ENCODE peak calls at places on chromosomes 7 and 10, in ten cellular contexts. L, G, O, J, E, H, W, Z, Y and P are unnamed samples.

GRCh38 chr10:7260912-7261700 is 149.7 kb downstream of the SFMBT2 start:
- DNase-seq in L (no peak), G (peak; percentile 9), O (peak; percentile 34), J (peak; percentile 2), E (peak; percentile 54), H (no peak), W (peak; percentile 66), Z (no peak), Y (no peak), P (no peak)

GRCh38 chr10:98262571-98262970 is 5.4 kb downstream of the LOXL4 start:
- DNase-seq in L (peak; percentile 39), G (peak; percentile 55), O (peak; percentile 78), J (no peak), E (peak; percentile 50), H (peak; percentile 50), W (peak; percentile 70), Z (no peak), Y (no peak), P (peak; percentile 54)

GRCh38 chr10:121531076-121531829 is 67.0 kb downstream of the FGFR2 start:
- DNase-seq in L (no peak), G (no peak), O (no peak), J (no peak), E (no peak), H (peak; percentile 42), W (no peak), Z (no peak), Y (no peak), P (no peak)

GRCh38 chr10:114380060-114380459 is 24.2 kb downstream of the AFAP1L2 start:
- DNase-seq in L (peak; percentile 35), G (no peak), O (no peak), J (no peak), E (no peak), H (no peak), W (peak; percentile 25), Z (peak; percentile 24), Y (no peak), P (no peak)

GRCh38 chr7:107059468-107059867 is 15.0 kb downstream of the PRKAR2B start:
- DNase-seq in L (no peak), G (no peak), O (no peak), J (no peak), E (no peak), H (no peak), W (no peak), Z (no peak), Y (no peak), P (no peak)

GRCh38 chr7:81155654-81156373 is 237.0 kb upstream of the SEMA3C start:
- DNase-seq in L (no peak), G (peak; percentile 14), O (no peak), J (no peak), E (no peak), H (no peak), W (peak; percentile 65), Z (no peak), Y (no peak), P (no peak)

GRCh38 chr10:131638049-131638448 is 262.8 kb upstream of the PPP2R2D start:
- DNase-seq in L (no peak), G (no peak), O (no peak), J (no peak), E (no peak), H (no peak), W (no peak), Z (no peak), Y (no peak), P (no peak)

GRCh38 chr7:88089484-88090050 is 130.3 kb downstream of the SRI start:
- DNase-seq in L (no peak), G (no peak), O (no peak), J (no peak), E (no peak), H (no peak), W (no peak), Z (no peak), Y (no peak), P (no peak)

GRCh38 chr7:64999165-65000004 is 7.1 kb downstream of the ERV3-1 start:
- DNase-seq in L (peak; percentile 57), G (peak; percentile 96), O (peak; percentile 73), J (peak; percentile 84), E (peak; percentile 54), H (peak; percentile 1), W (peak; percentile 74), Z (no peak), Y (no peak), P (no peak)

GRCh38 chr10:11798862-11799735 is 24.1 kb upstream of the PROSER2 start:
- DNase-seq in L (no peak), G (peak; percentile 36), O (no peak), J (no peak), E (no peak), H (no peak), W (no peak), Z (no peak), Y (no peak), P (no peak)

GRCh38 chr7:125876436-125876835 is 946.8 kb upstream of the POT1 start:
- DNase-seq in L (no peak), G (no peak), O (no peak), J (no peak), E (no peak), H (no peak), W (no peak), Z (no peak), Y (no peak), P (no peak)

GRCh38 chr10:131874991-131875451 is 25.8 kb upstream of the PPP2R2D start:
- DNase-seq in L (peak; percentile 74), G (peak; percentile 88), O (peak; percentile 76), J (peak; percentile 39), E (peak; percentile 85), H (peak; percentile 82), W (peak; percentile 78), Z (peak; percentile 80), Y (peak; percentile 87), P (peak; percentile 86)

GRCh38 chr7:2687338-2687869 is 598 bp upstream of the AMZ1 start:
- DNase-seq in L (peak; percentile 40), G (peak; percentile 44), O (peak; percentile 45), J (no peak), E (no peak), H (peak; percentile 48), W (no peak), Z (no peak), Y (no peak), P (no peak)

GRCh38 chr10:52992569-52992968 is 220.0 kb upstream of the MBL2 start:
- DNase-seq in L (no peak), G (no peak), O (no peak), J (no peak), E (no peak), H (no peak), W (no peak), Z (no peak), Y (no peak), P (no peak)

DNA sequence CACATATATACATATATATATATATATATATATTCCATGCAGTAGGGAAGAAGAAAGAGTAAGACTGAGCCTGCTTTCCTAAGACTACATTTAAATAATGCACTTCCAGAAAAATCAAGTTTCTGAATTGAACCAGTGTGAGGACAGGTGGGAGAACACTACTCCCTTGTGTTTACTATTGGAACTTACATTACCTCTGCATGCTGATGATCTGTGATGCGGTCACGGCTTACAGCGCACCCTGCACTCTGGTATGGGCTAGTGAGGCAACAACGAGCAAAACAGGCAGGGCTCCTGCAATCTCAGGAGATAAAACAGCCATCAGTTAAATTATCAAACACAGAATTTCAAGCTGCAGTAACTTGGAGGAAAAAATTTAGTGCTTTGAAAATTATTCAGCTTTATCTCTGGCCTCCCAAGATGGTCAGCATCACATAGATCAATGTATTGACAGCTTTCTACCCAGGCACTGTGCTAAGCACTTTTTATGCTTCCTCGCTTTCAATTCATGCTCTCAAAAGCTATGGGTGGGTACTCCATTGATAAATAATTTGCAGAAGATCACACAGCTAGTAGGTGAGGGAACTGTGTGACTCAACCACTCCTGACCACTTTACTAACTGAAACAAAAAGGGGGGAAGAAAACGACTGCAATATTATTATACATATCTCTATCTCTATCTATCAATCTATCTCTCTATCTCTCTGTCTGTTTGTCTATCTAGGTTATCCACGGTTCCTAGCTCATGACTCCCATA is 20.5 kb upstream of the SLC16A12 start:
- DNase-seq in L (no peak), G (peak; percentile 31), O (no peak), J (no peak), E (no peak), H (peak; percentile 13), W (peak; percentile 27), Z (no peak), Y (no peak), P (no peak)
- TF ChIP-seq CTCF in L (no peak), G (peak; percentile 10), O (peak; percentile 24), J (peak; percentile 21), E (no peak), H (no peak), W (peak; percentile 41), Z (no peak), Y (no peak), P (peak; percentile 14)

DNA sequence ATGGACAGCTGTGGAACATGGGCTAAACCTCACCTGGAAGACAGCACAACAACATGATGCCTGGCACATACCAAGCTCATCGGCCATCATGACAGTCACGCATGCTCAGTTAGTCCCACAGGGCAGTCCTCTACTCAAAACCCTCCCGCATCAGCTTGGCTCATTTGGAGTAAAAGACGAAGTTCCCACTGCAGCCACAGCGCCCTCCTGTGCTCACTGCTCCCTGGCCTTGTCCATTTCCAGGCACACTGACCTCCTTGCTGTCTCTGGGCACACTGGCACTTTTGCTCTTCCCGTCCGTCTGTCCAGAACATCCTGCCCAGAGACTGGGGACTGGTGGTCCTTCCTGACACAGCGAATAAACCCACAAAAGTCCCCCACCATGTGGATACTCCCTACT is 66.2 kb downstream of the LARP4B start:
- DNase-seq in L (no peak), G (no peak), O (no peak), J (no peak), E (no peak), H (no peak), W (no peak), Z (no peak), Y (no peak), P (no peak)
- TF ChIP-seq CTCF in L (no peak), G (no peak), O (no peak), J (no peak), E (no peak), H (no peak), W (peak; percentile 18), Z (no peak), Y (peak; percentile 19), P (no peak)

DNA sequence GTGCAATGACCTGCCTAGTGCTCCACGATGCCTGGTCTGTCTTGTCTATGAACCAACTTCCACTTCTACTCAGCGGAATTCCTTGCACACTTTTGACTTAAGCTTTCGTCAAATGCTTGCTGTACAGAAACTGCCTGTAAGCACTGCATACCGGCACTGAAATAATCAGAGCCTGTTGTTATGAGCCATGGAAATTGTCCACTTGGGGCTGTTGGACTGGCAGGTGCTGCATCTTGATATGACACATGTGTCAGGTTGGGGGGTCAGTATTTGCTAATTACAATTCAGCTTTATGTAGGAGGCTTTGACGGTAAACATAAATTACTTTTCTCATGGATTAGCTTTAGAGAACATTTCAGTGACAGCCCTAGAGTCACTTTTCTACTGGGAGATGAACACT is 32.0 kb upstream of the KLF6 start:
- DNase-seq in L (no peak), G (no peak), O (no peak), J (no peak), E (no peak), H (no peak), W (no peak), Z (no peak), Y (no peak), P (no peak)
- TF ChIP-seq CTCF in L (no peak), G (no peak), O (no peak), J (no peak), E (no peak), H (no peak), W (no peak), Z (no peak), Y (no peak), P (no peak)

DNA sequence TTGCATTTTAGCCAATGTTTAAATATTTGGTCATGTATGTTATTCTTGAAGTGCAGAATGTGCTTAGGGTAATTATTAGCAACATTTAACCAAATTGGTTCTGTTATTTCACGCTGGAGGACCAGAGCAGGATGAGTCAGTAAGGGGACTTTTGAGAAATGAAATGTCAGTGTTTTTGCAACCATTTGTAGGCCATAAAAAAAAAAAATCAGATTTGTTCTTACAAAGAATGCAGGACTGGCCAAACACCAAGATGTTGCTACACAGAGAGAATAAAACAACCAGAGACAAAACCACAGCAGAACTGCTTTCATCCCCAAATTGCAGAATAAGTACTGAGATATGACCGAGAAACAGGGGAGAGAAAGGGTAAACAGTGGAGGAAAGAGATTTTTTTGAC is 62.1 kb downstream of the TPST1 start:
- DNase-seq in L (no peak), G (peak; percentile 97), O (peak; percentile 67), J (peak; percentile 90), E (no peak), H (no peak), W (no peak), Z (peak; percentile 74), Y (no peak), P (no peak)
- TF ChIP-seq CTCF in L (no peak), G (no peak), O (no peak), J (no peak), E (no peak), H (no peak), W (no peak), Z (no peak), Y (no peak), P (no peak)